ENCODE peak calls at places on chromosomes 5 and 9, in four cellular contexts. Z is HCT116, U is HepG2, P is H1. M is an unnamed sample.

GRCh38 chr5:21823588-21823987 is 1029.6 kb downstream of the CDH12 start:
- DNase-seq in Z (no peak), P (no peak), U (no peak), M (no peak)

GRCh38 chr5:129474544-129474943 is 14.4 kb downstream of the ADAMTS19 start:
- DNase-seq in P (no peak), U (no peak), Z (no peak), M (no peak)

GRCh38 chr9:14530301-14530700 is 162.9 kb downstream of the ZDHHC21 start:
- DNase-seq in P (no peak), U (no peak), Z (no peak), M (no peak)

GRCh38 chr9:129434187-129434586 is 186.7 kb downstream of the C9orf50 start:
- DNase-seq in U (no peak), Z (no peak), P (no peak), M (no peak)

GRCh38 chr5:95822408-95823240 is at the start of gene GLRX:
- DNase-seq in Z (peak; percentile 80), P (peak; percentile 68), U (peak; percentile 65), M (peak; percentile 46)

GRCh38 chr9:126667190-126668055 is 53.7 kb downstream of the LMX1B start:
- DNase-seq in U (no peak), Z (no peak), P (no peak), M (no peak)

GRCh38 chr5:20601678-20602100 is 613.7 kb upstream of the CDH18 start:
- DNase-seq in Z (no peak), U (no peak), P (peak; percentile 54), M (peak; percentile 35)

GRCh38 chr5:154813736-154814135 is 36.7 kb downstream of the FAXDC2 start:
- DNase-seq in P (no peak), U (no peak), Z (no peak), M (no peak)

GRCh38 chr5:61597684-61598083 is 265.6 kb downstream of the ZSWIM6 start:
- DNase-seq in P (no peak), U (no peak), Z (no peak), M (no peak)

GRCh38 chr5:103362211-103362610 is 103.6 kb downstream of the MACIR start:
- DNase-seq in U (no peak), P (no peak), Z (no peak), M (no peak)

GRCh38 chr9:121294866-121295661 is 27.1 kb downstream of the GSN start:
- DNase-seq in P (no peak), U (peak; percentile 82), Z (no peak), M (no peak)

GRCh38 chr5:20497356-20497755 is 509.4 kb upstream of the CDH18 start:
- DNase-seq in P (no peak), Z (no peak), U (peak; percentile 68), M (no peak)

GRCh38 chr5:14752497-14753071 is 88.1 kb downstream of the OTULIN start:
- DNase-seq in Z (no peak), P (no peak), U (peak; percentile 36), M (no peak)

GRCh38 chr5:81893961-81894360 is 77.9 kb upstream of the ATG10 start:
- DNase-seq in Z (no peak), U (no peak), P (no peak), M (no peak)

DNA sequence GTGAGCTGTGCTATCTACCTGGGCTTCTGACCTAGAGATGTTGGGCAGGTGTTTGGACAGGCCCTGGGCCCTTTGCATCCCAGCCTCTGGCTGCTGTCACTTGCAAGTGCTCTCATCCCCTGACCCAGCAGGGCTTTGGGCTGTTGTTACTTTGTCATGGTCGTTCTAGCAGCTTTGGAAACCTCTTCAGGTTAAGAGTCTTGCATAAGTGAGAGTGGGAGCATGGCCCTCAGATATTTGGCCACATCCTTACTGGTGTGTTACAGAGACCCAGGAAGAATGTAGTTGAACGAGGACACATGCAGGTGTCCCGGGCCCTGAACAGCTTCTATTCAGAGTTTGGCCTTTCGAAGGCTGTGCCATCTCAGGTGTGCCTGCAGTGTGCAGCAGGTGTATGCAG is 4.5 kb downstream of the TENT4A start:
- DNase-seq in Z (no peak), U (no peak), P (no peak), M (no peak)
- H3K4me1 ChIP-seq in Z (peaks cover 8% of the 10 kb centered on the region), U (peaks cover 56% of the 10 kb centered on the region), P (peaks cover 3% of the 10 kb centered on the region), M (peaks cover 7% of the 10 kb centered on the region)

GRCh38 chr9:115507148-115507547 is 389.2 kb upstream of the TNC start:
- DNase-seq in U (no peak), P (no peak), Z (no peak), M (no peak)
- TF ChIP-seq YY1 in U (no peak), P (no peak), Z (no peak), M (no peak)

GRCh38 chr5:124238350-124238749 is 508.1 kb downstream of the ZNF608 start:
- DNase-seq in Z (no peak), U (no peak), P (no peak), M (no peak)

GRCh38 chr5:124236366-124237231 is 509.8 kb downstream of the ZNF608 start:
- DNase-seq in U (no peak), P (no peak), Z (no peak), M (no peak)

GRCh38 chr5:124234022-124234899 is 512.2 kb downstream of the ZNF608 start:
- DNase-seq in P (no peak), Z (no peak), U (no peak), M (no peak)

GRCh38 chr5:124235031-124235562 is 511.3 kb downstream of the ZNF608 start:
- DNase-seq in U (no peak), Z (no peak), P (no peak), M (no peak)

DNA sequence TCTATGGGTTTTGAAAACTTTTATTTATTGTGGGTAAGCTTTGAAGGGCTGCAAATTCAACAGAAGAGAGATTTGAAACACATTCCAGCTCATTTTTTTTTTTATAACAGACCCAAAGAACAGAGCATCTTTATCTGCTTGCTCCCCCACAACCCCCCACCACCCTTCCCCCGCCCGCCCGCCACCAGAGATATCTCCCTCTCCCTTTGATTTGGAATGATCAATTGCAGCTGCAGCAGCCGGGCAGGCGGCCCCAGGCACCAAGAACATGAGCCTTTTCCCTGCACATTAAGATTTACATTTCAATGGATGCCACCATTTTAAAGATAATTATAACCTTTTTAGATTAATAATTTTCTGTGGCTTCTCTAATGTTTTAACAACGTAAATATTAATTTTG is 510.9 kb downstream of the ZNF608 start:
- DNase-seq in Z (no peak), U (no peak), P (no peak), M (no peak)
- H3K4me1 ChIP-seq in Z (no peaks in the 10 kb centered on the region), U (peaks cover 7% of the 10 kb centered on the region), P (peaks cover 11% of the 10 kb centered on the region), M (no peaks in the 10 kb centered on the region)

GRCh38 chr5:172414618-172415599 is 39.4 kb downstream of the SH3PXD2B start:
- DNase-seq in Z (no peak), U (peak; percentile 94), P (no peak), M (no peak)
- TF ChIP-seq YY1 in Z (no peak), U (no peak), P (no peak), M (no peak)

GRCh38 chr5:83101514-83101913 is 24.2 kb downstream of the XRCC4 start:
- DNase-seq in Z (no peak), U (no peak), P (no peak), M (no peak)

GRCh38 chr5:83099445-83099844 is 22.1 kb downstream of the XRCC4 start:
- DNase-seq in U (peak; percentile 41), P (no peak), Z (no peak), M (no peak)

GRCh38 chr5:83097582-83098265 is 20.4 kb downstream of the XRCC4 start:
- DNase-seq in Z (no peak), P (no peak), U (no peak), M (no peak)

GRCh38 chr5:83096660-83097334 is 19.4 kb downstream of the XRCC4 start:
- DNase-seq in Z (no peak), U (no peak), P (no peak), M (no peak)

GRCh38 chr5:83099001-83099400 is 21.7 kb downstream of the XRCC4 start:
- DNase-seq in Z (no peak), P (no peak), U (no peak), M (no peak)
- H3K4me1 ChIP-seq in Z (peaks cover 44% of the 10 kb centered on the region), P (no peaks in the 10 kb centered on the region), U (peaks cover 22% of the 10 kb centered on the region), M (no peaks in the 10 kb centered on the region)

GRCh38 chr5:134071850-134072207 is 42.7 kb upstream of the TCF7 start:
- DNase-seq in U (no peak), P (no peak), Z (no peak), M (no peak)
- TF ChIP-seq YY1 in U (no peak), P (no peak), Z (no peak), M (no peak)

GRCh38 chr5:51273871-51274270 is 109.4 kb upstream of the ISL1 start:
- DNase-seq in P (no peak), Z (no peak), U (no peak), M (no peak)
- H3K4me1 ChIP-seq in P (peaks cover 7% of the 10 kb centered on the region), Z (no peaks in the 10 kb centered on the region), U (no peaks in the 10 kb centered on the region), M (no peaks in the 10 kb centered on the region)

GRCh38 chr5:52810426-52810825 is 22.7 kb downstream of the ITGA1 start:
- DNase-seq in Z (no peak), U (no peak), P (no peak), M (no peak)

GRCh38 chr5:52807723-52808122 is 20.0 kb downstream of the ITGA1 start:
- DNase-seq in U (no peak), Z (no peak), P (no peak), M (no peak)

GRCh38 chr5:52809884-52810283 is 22.2 kb downstream of the ITGA1 start:
- DNase-seq in Z (no peak), P (no peak), U (no peak), M (no peak)

GRCh38 chr5:52807037-52807436 is 19.3 kb downstream of the ITGA1 start:
- DNase-seq in Z (no peak), P (no peak), U (no peak), M (no peak)

GRCh38 chr5:52808316-52808901 is 20.7 kb downstream of the ITGA1 start:
- DNase-seq in Z (no peak), P (no peak), U (no peak), M (no peak)
- TF ChIP-seq YY1 in Z (no peak), P (no peak), U (no peak), M (no peak)

DNA sequence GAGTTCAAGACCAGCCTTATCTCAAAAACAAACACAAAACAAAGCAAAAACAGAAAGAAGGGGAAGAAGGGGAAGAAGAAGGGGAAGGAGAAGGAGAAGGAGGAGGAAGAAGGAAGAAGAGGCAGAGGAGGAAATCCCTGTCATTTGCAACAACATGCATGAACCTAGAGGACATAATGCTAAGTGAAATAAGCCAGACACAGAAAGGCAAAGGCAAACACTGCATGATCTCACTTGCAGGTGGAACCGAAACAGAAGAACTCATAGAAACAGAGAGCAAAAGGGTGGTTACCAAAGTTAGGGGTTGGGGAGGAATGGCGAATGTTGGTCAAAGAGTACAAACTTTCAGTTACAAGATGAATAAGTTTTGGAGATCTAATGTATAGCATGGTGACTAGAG is 135.4 kb downstream of the UGCG start:
- DNase-seq in Z (no peak), U (no peak), P (no peak), M (no peak)
- H3K4me1 ChIP-seq in Z (peaks cover 27% of the 10 kb centered on the region), U (peaks cover 24% of the 10 kb centered on the region), P (peaks cover 3% of the 10 kb centered on the region), M (no peaks in the 10 kb centered on the region)

DNA sequence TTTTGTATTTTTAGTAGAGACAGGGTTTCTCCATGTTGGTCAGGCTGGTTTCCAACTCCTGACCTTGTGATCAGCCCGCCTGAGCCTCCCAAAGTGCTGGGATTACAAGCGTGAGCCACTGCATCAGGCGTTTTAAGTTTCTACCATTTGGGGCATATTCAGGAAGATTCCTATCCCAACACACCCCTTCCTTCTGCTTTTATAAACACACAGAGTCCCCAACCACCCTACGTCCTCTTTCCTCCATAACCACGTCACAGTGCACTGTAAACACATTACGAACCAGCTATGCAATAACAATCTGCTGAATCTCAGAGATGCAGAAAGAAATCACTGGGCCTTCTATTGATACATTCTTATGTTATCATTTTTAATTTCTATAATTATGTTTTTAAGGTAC is 60.0 kb downstream of the KCNIP1 start:
- DNase-seq in Z (no peak), P (no peak), U (no peak), M (no peak)
- TF ChIP-seq YY1 in Z (no peak), P (no peak), U (no peak), M (no peak)